ENCODE peak calls at places on chromosomes 4 and X, in five cellular contexts. A, W, K, D and L are unnamed samples.

GRCh38 chr4:57146444-57146843 is 36.3 kb upstream of the IGFBP7 start:
- DNase-seq in A (no peak), W (no peak), K (no peak), D (no peak), L (no peak)

GRCh38 chr4:169124661-169125060 is 114.6 kb upstream of the CBR4 start:
- DNase-seq in A (no peak), W (no peak), K (no peak), D (no peak), L (no peak)

GRCh38 chrX:115547448-115547847 is 13.5 kb upstream of the PLS3 start:
- DNase-seq in A (no peak), W (no peak), K (no peak), D (no peak), L (no peak)

GRCh38 chrX:109840585-109840984 is 107.5 kb upstream of the ACSL4 start:
- DNase-seq in A (peak), W (no peak), K (no peak), D (peak), L (peak)

GRCh38 chrX:68186552-68187262 is 246.6 kb downstream of the OPHN1 start:
- DNase-seq in A (no peak), W (no peak), K (no peak), D (no peak), L (no peak)

GRCh38 chr4:43244688-43245382 is 352.3 kb downstream of the GRXCR1 start:
- DNase-seq in A (no peak), W (no peak), K (no peak), D (no peak), L (no peak)

GRCh38 chr4:155342142-155342541 is 34.6 kb downstream of the MAP9 start:
- DNase-seq in A (no peak), W (no peak), K (no peak), D (no peak), L (no peak)

GRCh38 chr4:4867745-4868505 is 8.5 kb downstream of the MSX1 start:
- DNase-seq in A (no peak), W (no peak), K (no peak), D (no peak), L (no peak)

GRCh38 chrX:109822861-109823260 is 89.8 kb upstream of the ACSL4 start:
- DNase-seq in A (no peak), W (no peak), K (no peak), D (no peak), L (no peak)

GRCh38 chr4:119053245-119053644 is 82.4 kb upstream of the MYOZ2 start:
- DNase-seq in A (no peak), W (no peak), K (no peak), D (no peak), L (no peak)

GRCh38 chr4:55125763-55126541 is 557 bp upstream of the KDR start:
- DNase-seq in A (no peak), W (peak), K (no peak), D (no peak), L (no peak)

GRCh38 chr4:55122235-55122634 is 3.2 kb downstream of the KDR start:
- DNase-seq in A (no peak), W (no peak), K (no peak), D (no peak), L (no peak)

GRCh38 chr4:55123791-55124190 is 1.6 kb downstream of the KDR start:
- DNase-seq in A (no peak), W (no peak), K (no peak), D (no peak), L (no peak)

GRCh38 chr4:55125087-55125721 is at the start of gene KDR:
- DNase-seq in A (no peak), W (peak), K (peak), D (no peak), L (no peak)

GRCh38 chr4:55124337-55125076 is 888 bp downstream of the KDR start:
- DNase-seq in A (no peak), W (peak), K (no peak), D (no peak), L (no peak)
- H3K4me3 ChIP-seq in A (peak), W (peak), K (peak), D (peak), L (peak)

DNA sequence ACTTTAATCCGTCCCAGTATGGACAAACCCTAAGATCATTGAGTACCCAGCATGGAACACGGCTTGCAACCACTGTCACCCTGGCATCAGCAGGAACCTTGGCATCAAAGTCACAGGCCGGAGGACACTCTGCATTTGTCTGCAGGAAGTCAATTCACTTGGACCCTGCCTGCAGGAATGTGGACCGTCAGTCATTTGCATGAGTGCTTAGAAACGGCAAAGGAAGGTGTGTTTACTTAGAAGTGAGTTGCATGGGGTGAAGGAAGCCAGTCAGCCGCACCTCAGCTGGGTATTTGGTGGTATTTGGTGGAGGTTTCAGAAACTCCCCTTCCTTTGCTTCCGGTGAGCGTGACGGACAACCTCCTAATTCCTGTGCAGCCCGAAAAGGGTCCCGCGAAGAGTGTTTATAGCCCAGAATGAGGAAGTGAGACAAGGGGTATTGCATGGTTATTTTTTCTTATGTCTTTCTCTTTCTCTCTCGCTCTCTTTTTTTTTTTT is 15.5 kb downstream of the P2RY8 start:
- DNase-seq in A (peak), W (no peak), K (peak), D (peak), L (no peak)
- TF ChIP-seq CTCF in A (no peak), W (no peak), K (no peak), D (no peak), L (no peak)

DNA sequence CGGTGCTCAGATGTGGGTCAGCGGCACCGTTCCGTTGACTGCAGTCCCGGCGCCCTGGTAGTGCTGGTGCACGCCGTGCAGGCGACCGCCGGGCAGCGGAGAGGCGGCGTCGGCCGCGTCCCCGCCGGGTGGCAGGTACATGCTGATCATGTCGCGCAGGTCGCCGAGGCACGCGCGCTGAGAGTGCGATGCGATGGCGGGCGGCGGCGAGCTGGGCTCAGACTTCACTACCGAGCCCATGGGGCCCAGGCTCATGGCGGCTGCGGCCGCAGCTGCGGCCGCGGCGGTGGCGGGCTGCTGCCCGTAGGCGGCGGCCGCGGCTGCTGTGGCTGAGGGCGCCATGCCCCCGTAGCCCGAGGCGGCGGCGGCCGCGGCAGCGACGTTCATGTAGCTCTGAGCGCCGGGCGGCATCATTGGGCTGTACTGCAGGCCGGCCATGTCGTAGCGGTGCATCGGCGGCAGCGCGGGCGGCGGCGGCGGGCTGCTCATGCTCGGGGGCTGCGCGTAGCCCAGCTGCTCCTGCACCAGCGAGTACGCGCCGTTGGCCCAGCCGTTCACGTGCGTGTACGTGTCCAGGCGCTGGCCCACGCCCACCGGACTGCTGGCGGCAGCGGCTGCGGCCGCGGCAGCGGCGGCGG is 1.0 kb downstream of the SOX3 start:
- DNase-seq in A (no peak), W (peak), K (no peak), D (no peak), L (no peak)
- H3K4me3 ChIP-seq in A (peak), W (peak), K (peak), D (peak), L (peak)

GRCh38 chrX:26922278-26922677 is 540.9 kb downstream of the PPP4R3C start:
- DNase-seq in A (no peak), W (no peak), K (no peak), D (no peak), L (no peak)

GRCh38 chrX:26914232-26914631 is 548.9 kb downstream of the PPP4R3C start:
- DNase-seq in A (no peak), W (no peak), K (no peak), D (no peak), L (no peak)

GRCh38 chrX:26915064-26915463 is 548.1 kb downstream of the PPP4R3C start:
- DNase-seq in A (no peak), W (no peak), K (no peak), D (no peak), L (no peak)

DNA sequence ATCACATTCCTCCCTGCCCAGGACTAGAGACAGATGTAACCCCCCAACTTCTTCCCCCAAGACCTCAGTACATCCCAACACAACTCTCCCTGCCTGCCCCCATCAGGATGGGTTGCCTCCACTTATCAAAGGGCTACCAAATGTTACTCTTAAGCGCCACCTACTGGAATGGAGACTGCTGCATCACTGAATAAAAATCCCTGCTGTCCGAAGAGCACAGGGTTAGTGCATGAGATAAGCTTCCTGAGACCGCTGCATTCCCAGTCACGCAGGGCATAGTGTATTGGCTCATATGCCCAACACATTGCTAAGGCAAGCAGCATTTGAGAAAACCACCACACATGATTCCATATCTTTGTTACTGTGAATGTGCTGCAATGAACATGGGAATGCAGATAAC is 544.5 kb downstream of the PPP4R3C start:
- DNase-seq in A (no peak), W (no peak), K (no peak), D (no peak), L (no peak)
- TF ChIP-seq CTCF in A (no peak), W (peak), K (no peak), D (no peak), L (peak)